ENCODE peak calls at places on chromosomes 2 and 18, in seven cellular contexts. L, D, U, X, V, F and M are unnamed samples. For H3K27me3 and H3K9me3, the result is how much of the 10 kb centered on the place peaks cover.

GRCh38 chr2:238286551-238286950 is 1.9 kb downstream of the PER2 start:
- DNase-seq in F (no peak), X (peak), D (peak), V (peak), L (peak), U (peak), M (peak)

GRCh38 chr2:221895366-221896121 is 323.4 kb upstream of the EPHA4 start:
- DNase-seq in X (no peak), D (no peak), F (no peak), L (peak), U (no peak), V (peak), M (no peak)

GRCh38 chr2:242056026-242056425 is 186.5 kb downstream of the RTP5 start:
- DNase-seq in X (no peak), L (no peak), D (no peak), U (no peak), V (no peak), F (no peak), M (no peak)

GRCh38 chr2:190882327-190882766 is 1.7 kb downstream of the GLS start:
- DNase-seq in D (no peak), V (no peak), F (no peak), X (no peak), U (no peak), L (no peak), M (no peak)

GRCh38 chr2:197803033-197803444 is 1.4 kb upstream of the PLCL1 start:
- DNase-seq in X (no peak), F (peak), U (no peak), V (peak), D (no peak), L (peak), M (no peak)

GRCh38 chr2:223586261-223586660 is 15.9 kb downstream of the SCG2 start:
- DNase-seq in V (peak), L (peak), X (no peak), F (no peak), U (no peak), D (no peak), M (no peak)

GRCh38 chr2:23312996-23313606 is 71.9 kb upstream of the KLHL29 start:
- DNase-seq in V (no peak), U (no peak), X (no peak), F (peak), L (no peak), D (no peak), M (no peak)

GRCh38 chr2:138433995-138434991 is 67.3 kb upstream of the SPOPL start:
- DNase-seq in L (no peak), X (no peak), U (no peak), D (no peak), F (peak), V (peak), M (no peak)

GRCh38 chr2:146642066-146642465 is 1202.8 kb upstream of the ACVR2A start:
- DNase-seq in D (no peak), U (no peak), F (no peak), X (no peak), V (no peak), L (no peak), M (no peak)

GRCh38 chr2:215461836-215462532 is 26.1 kb upstream of the FN1 start:
- DNase-seq in V (peak), X (no peak), D (no peak), F (no peak), L (peak), U (no peak), M (no peak)

GRCh38 chr2:234772775-234773064 is 179.1 kb upstream of the SH3BP4 start:
- DNase-seq in D (no peak), X (no peak), F (no peak), L (no peak), V (no peak), U (no peak), M (no peak)

GRCh38 chr18:1018211-1018651 is 113.6 kb downstream of the ADCYAP1 start:
- DNase-seq in D (no peak), F (no peak), V (peak), U (no peak), X (no peak), L (peak), M (no peak)

GRCh38 chr2:117917223-117917917 is 96.5 kb downstream of the CCDC93 start:
- DNase-seq in D (no peak), V (peak), F (peak), L (no peak), U (no peak), X (no peak), M (no peak)

GRCh38 chr2:168427451-168427850 is 28.6 kb upstream of the CERS6 start:
- DNase-seq in D (no peak), F (no peak), U (no peak), L (peak), X (no peak), V (peak), M (no peak)

GRCh38 chr18:7728297-7728696 is 161.2 kb downstream of the PTPRM start:
- DNase-seq in V (no peak), D (no peak), F (no peak), U (no peak), X (no peak), L (no peak), M (no peak)

GRCh38 chr2:195580156-195580555 is 76.9 kb upstream of the SLC39A10 start:
- DNase-seq in U (no peak), F (no peak), D (no peak), X (no peak), V (no peak), L (no peak), M (no peak)

GRCh38 chr2:147260243-147260642 is 584.6 kb upstream of the ACVR2A start:
- DNase-seq in L (no peak), V (no peak), D (no peak), X (no peak), F (no peak), U (no peak), M (no peak)

GRCh38 chr2:97707428-97708380 is 5.7 kb upstream of the ZAP70 start:
- DNase-seq in V (no peak), U (no peak), L (no peak), F (no peak), X (no peak), D (peak), M (no peak)

GRCh38 chr2:234451852-234452625 is 44.8 kb downstream of the ARL4C start:
- DNase-seq in U (no peak), D (no peak), V (peak), L (peak), F (no peak), X (no peak), M (no peak)

GRCh38 chr2:217996345-217996744 is 6.5 kb downstream of the TNS1 start:
- DNase-seq in X (no peak), L (peak), V (peak), F (no peak), D (no peak), U (peak), M (no peak)

GRCh38 chr2:64470071-64470470 is 16.1 kb downstream of the LGALSL start:
- DNase-seq in F (no peak), X (no peak), L (no peak), V (no peak), D (no peak), U (no peak), M (no peak)

GRCh38 chr2:70994445-70995226 is at the start of gene TEX261:
- DNase-seq in F (peak), V (peak), X (peak), L (peak), D (peak), U (peak), M (peak)

GRCh38 chr2:28359222-28360065 is 33.2 kb upstream of the FOSL2 start:
- DNase-seq in U (no peak), L (peak), D (no peak), F (no peak), V (peak), X (no peak), M (peak)

GRCh38 chr2:72934683-72935610 is 17.6 kb downstream of the EMX1 start:
- DNase-seq in V (no peak), D (no peak), F (peak), L (no peak), X (no peak), U (no peak), M (no peak)

GRCh38 chr2:208280933-208281332 is 14.9 kb downstream of the PIKFYVE start:
- DNase-seq in V (peak), X (no peak), D (no peak), L (peak), U (no peak), F (no peak), M (no peak)

GRCh38 chr2:218123986-218124385 is 1.8 kb upstream of the CXCR2 start:
- DNase-seq in D (no peak), X (no peak), L (peak), F (no peak), V (peak), U (no peak), M (no peak)

GRCh38 chr2:144941743-144942488 is 422.0 kb upstream of the ZEB2 start:
- DNase-seq in F (no peak), D (no peak), V (no peak), U (no peak), L (no peak), X (no peak), M (no peak)

GRCh38 chr18:10537765-10538164 is 11.9 kb downstream of the NAPG start:
- DNase-seq in D (no peak), F (no peak), L (no peak), U (no peak), X (no peak), V (no peak), M (no peak)

GRCh38 chr2:201955702-201956141 is 77.9 kb upstream of the FZD7 start:
- DNase-seq in D (peak), X (no peak), L (peak), U (no peak), F (no peak), V (peak), M (no peak)

GRCh38 chr2:218290316-218291261 is 1.7 kb downstream of the TMBIM1 start:
- DNase-seq in F (no peak), U (no peak), D (no peak), L (no peak), X (no peak), V (no peak), M (no peak)

GRCh38 chr2:33443272-33443829 is 33.1 kb upstream of the RASGRP3 start:
- DNase-seq in F (no peak), V (peak), X (no peak), D (no peak), U (no peak), L (peak), M (no peak)

GRCh38 chr18:62610509-62611394 is 87.9 kb downstream of the ZCCHC2 start:
- DNase-seq in U (no peak), D (no peak), F (no peak), X (no peak), L (no peak), V (no peak), M (no peak)

GRCh38 chr2:134722728-134723127 is 3.9 kb upstream of the TMEM163 start:
- DNase-seq in X (no peak), L (no peak), U (no peak), F (no peak), D (no peak), V (no peak), M (no peak)

GRCh38 chr2:219243291-219243761 is 1.9 kb downstream of the GLB1L start:
- DNase-seq in L (no peak), U (no peak), V (no peak), D (no peak), X (peak), F (no peak), M (peak)

GRCh38 chr2:134491796-134492441 is 226.9 kb downstream of the TMEM163 start:
- DNase-seq in D (no peak), V (no peak), X (peak), F (peak), U (no peak), L (no peak), M (no peak)

GRCh38 chr2:29064746-29065478 is 9.4 kb downstream of the PCARE start:
- DNase-seq in D (peak), V (no peak), L (no peak), U (no peak), X (no peak), F (no peak), M (no peak)

GRCh38 chr18:26460449-26461091 is 87.8 kb downstream of the KCTD1 start:
- DNase-seq in L (peak), F (peak), V (peak), D (no peak), U (no peak), X (peak), M (no peak)

GRCh38 chr2:44137048-44137447 is 31.6 kb upstream of the PPM1B start:
- DNase-seq in X (no peak), U (no peak), V (no peak), L (no peak), D (no peak), F (no peak), M (no peak)

GRCh38 chr2:206774871-206775270 is 9.5 kb downstream of the FASTKD2 start:
- DNase-seq in L (no peak), D (no peak), V (no peak), X (no peak), F (no peak), U (no peak), M (no peak)

DNA sequence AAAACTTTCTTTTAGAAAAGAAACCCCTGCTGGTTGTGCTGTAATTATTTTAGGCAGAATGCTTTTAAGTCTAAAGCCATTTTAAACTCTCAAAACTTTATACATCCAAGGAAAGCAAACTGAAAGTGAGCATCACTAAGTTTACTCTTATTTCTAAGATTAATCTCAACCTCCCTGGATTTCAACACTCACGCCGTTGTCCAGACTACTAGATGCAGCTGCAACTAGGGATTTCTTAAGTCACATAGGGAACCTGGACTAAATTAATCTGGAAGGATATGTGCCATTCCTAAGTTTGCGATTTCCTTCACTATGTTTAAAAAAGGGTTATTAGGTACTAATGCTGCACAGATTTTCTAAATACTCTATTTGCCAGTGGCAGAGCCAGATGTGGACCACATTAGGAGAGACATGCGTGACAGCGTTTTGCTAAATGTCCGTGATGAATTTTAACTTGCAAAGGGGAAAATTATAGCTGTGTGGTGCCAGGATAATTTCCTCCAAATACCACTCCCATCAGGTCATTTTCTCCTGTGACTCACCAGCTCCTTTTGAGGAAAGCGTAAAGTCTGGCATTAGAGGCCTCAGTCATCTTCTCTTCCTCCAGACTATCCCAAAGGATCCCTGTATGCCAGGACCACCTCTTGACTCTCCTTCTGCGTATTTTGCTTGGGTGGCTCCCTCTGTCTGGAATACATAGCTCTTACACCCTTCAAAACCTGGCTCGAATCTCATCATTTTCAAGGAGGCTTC is 143.7 kb downstream of the ATL2 start:
- DNase-seq in L (peak), X (no peak), V (peak), D (no peak), U (no peak), F (no peak), M (no peak)
- TF ChIP-seq CTCF in L (no peak), X (no peak), V (no peak), D (no peak), U (no peak), F (peak), M (no peak)

DNA sequence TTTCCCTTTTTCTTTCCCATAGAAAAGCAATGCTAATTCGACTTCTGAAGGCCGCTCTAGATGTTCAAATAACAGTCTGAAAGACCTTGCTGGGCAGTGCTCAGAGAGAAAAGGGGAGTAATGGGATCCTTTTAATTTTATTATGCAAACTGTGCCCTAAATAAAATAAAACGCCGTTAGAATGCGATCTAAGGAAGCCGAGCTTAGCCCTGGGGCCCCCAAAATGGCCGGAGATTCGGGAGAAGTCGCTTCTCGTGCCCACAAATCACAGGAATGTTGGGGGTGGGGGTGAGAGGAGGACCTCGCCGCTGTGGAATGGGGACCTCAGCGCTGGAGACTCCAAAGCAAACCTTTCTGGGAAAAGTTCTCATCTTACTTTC is 8.4 kb upstream of the POU3F3 start:
- DNase-seq in F (no peak), V (no peak), X (no peak), D (no peak), U (no peak), L (peak), M (no peak)
- H3K27me3 ChIP-seq in F (half or more), V (half or more), X (half or more), D (half or more), U (under half), L (under half), M (half or more)

GRCh38 chr18:37666986-37667385 is 101.4 kb upstream of the CELF4 start:
- DNase-seq in X (no peak), V (no peak), L (no peak), D (no peak), U (no peak), F (no peak), M (no peak)

GRCh38 chr18:37671119-37671518 is 105.5 kb upstream of the CELF4 start:
- DNase-seq in X (no peak), D (no peak), L (no peak), V (no peak), F (no peak), U (no peak), M (no peak)

GRCh38 chr18:37669991-37670534 is 104.5 kb upstream of the CELF4 start:
- DNase-seq in D (no peak), F (no peak), L (no peak), X (no peak), U (no peak), V (no peak), M (no peak)

GRCh38 chr18:37667836-37668235 is 102.2 kb upstream of the CELF4 start:
- DNase-seq in F (no peak), L (no peak), D (no peak), V (no peak), X (no peak), U (no peak), M (no peak)

DNA sequence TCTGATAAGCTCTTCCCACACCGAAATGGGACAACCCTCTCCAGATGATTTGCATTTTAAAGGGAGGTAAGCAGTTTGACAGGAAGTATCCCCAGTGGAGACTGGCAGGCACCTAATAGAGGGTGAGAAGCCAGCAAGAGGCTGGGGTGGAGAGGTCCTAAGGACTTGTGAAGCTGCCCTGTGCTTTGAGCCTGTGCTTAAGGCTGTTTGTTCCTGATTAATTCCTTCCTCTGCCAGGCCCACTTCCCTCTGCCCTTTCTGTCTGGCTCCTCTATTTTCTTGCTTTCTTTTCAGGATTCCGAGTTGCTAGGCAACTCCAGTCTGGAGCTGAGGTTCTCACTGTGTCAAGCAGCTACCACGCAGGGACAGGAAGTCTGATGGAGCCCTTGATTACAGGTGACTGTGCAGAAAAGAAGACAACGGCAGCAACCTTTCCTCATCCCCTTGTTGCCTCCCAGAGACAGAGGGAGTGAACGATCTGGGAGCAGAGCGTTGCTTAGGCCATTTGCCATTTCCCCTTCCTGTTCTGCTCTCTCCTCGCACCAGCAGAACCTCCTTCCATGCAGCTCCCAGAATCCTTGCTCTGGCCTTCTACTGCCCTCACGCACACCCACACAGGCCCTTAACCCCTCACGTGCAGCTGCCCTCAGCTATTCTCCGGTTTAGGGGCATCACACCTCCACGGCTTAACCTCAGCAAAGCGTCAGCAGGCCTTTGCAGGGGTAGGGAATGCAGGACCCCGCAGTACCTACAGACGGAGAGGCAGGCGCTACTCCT is 103.6 kb upstream of the CELF4 start:
- DNase-seq in U (no peak), L (no peak), F (no peak), X (no peak), D (no peak), V (no peak), M (no peak)
- H3K9me3 ChIP-seq in U (under half), L (under half), F (under half), X (under half), D (under half), V (under half), M (under half)

DNA sequence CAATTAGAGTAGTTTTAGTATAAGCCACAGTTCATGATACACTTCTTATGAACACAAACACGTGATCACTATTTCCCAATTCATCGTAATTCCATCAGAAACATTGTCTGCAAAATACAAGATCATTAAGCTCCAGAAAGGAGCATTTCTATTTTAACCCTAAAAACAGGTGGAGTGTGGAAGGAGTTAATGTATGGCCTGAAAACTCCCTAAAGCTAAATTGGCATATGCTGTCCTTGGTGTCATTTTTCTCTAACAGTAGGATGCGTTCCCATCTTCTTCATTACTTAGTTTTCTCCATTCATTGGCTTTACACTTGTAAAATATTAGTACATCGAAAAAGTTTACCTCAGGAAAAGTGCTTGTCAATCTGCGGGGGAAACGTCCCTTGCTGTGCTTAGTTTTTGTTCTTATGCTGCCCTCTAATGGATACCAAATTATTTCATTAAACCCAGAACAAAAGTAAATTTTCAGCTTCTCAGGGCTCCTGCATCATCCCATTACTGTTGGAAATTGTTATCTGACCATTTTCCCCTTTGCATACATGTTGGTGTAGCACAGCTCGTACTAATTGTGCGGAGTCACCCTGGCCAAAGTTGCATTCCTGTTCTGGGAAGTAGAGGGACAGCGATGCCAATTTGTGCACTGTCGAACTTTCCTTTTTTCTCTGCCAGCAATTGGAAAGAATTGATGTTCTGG is 153.4 kb downstream of the GPD2 start:
- DNase-seq in X (no peak), D (no peak), F (peak), V (peak), L (peak), U (no peak), M (no peak)
- TF ChIP-seq CTCF in X (no peak), D (no peak), F (peak), V (peak), L (peak), U (peak), M (peak)

GRCh38 chr18:22179631-22180030 is 10.2 kb downstream of the GATA6 start:
- DNase-seq in X (no peak), L (no peak), V (no peak), U (no peak), D (no peak), F (no peak), M (no peak)
- H3K27me3 ChIP-seq in X (under half), L (under half), V (under half), U (under half), D (under half), F (under half), M (under half)

GRCh38 chr18:14914126-14914525 is 166.2 kb downstream of the ANKRD30B start:
- DNase-seq in F (no peak), D (no peak), U (no peak), V (no peak), L (no peak), X (no peak), M (no peak)
- H3K9me3 ChIP-seq in F (under half), D (under half), U (under half), V (under half), L (under half), X (under half), M (under half)